ENCODE peak calls at places on chromosomes 7 and 10, in ten cellular contexts. B, D, N, K, T, L, V, Y, P and Z are unnamed samples.

GRCh38 chr7:84336303-84336702 is 141.7 kb upstream of the SEMA3A start:
- DNase-seq in L (peak), Y (no peak), D (no peak), P (no peak), K (no peak), B (no peak), T (no peak), N (no peak), V (no peak), Z (no peak)

GRCh38 chr7:68679456-68680234 is 918.6 kb upstream of the AUTS2 start:
- DNase-seq in N (no peak), L (no peak), V (no peak), B (no peak), Y (no peak), P (no peak), T (no peak), K (no peak), D (no peak), Z (no peak)

GRCh38 chr10:71512794-71513379 is 116.2 kb downstream of the CDH23 start:
- DNase-seq in L (no peak), N (no peak), D (peak), B (no peak), P (peak), V (no peak), T (no peak), Y (no peak), K (no peak), Z (peak)

GRCh38 chr7:56091591-56091990 is 1.2 kb downstream of the PHKG1 start:
- DNase-seq in N (no peak), Y (no peak), L (peak), T (no peak), K (no peak), D (no peak), V (no peak), B (no peak), P (no peak), Z (no peak)

GRCh38 chr10:121990015-121990677 is 1.2 kb downstream of the TACC2 start:
- DNase-seq in P (peak), D (no peak), N (no peak), B (peak), T (no peak), L (no peak), V (no peak), Y (no peak), K (no peak), Z (no peak)

GRCh38 chr7:20598479-20599419 is 16.7 kb upstream of the ABCB5 start:
- DNase-seq in Y (peak), L (peak), V (no peak), K (peak), T (peak), D (no peak), P (no peak), N (no peak), B (peak), Z (peak)

GRCh38 chr7:100943693-100944092 is 5.6 kb upstream of the MUC3A start:
- DNase-seq in T (no peak), L (no peak), P (no peak), D (no peak), Y (no peak), K (no peak), N (no peak), B (no peak), V (no peak), Z (no peak)

GRCh38 chr7:120833551-120833950 is 24.4 kb downstream of the TSPAN12 start:
- DNase-seq in K (no peak), D (no peak), P (no peak), Y (no peak), T (no peak), N (no peak), B (no peak), L (no peak), V (no peak), Z (no peak)

GRCh38 chr7:13071999-13072398 is 384.6 kb downstream of the ARL4A start:
- DNase-seq in L (peak), P (no peak), K (no peak), D (no peak), Y (no peak), N (no peak), B (no peak), T (no peak), V (no peak), Z (no peak)

GRCh38 chr7:151436446-151437162 is 3.3 kb downstream of the CRYGN start:
- DNase-seq in P (no peak), B (no peak), Y (no peak), D (no peak), T (no peak), V (no peak), K (no peak), N (no peak), L (peak), Z (no peak)

GRCh38 chr7:29416906-29417305 is 146.7 kb upstream of the PRR15 start:
- DNase-seq in B (no peak), N (no peak), K (no peak), P (no peak), T (no peak), V (no peak), Y (no peak), D (no peak), L (no peak), Z (no peak)

GRCh38 chr7:30911133-30911532 is 520 bp upstream of the AQP1 start:
- DNase-seq in N (no peak), K (no peak), T (no peak), D (no peak), P (no peak), Y (no peak), L (no peak), V (no peak), B (no peak), Z (no peak)

GRCh38 chr7:90067171-90067570 is 87.1 kb upstream of the STEAP1 start:
- DNase-seq in L (no peak), B (no peak), K (no peak), N (no peak), T (no peak), D (no peak), Y (no peak), P (no peak), V (no peak), Z (no peak)

GRCh38 chr7:4791738-4792536 is 16.5 kb downstream of the AP5Z1 start:
- DNase-seq in D (peak), B (peak), T (no peak), V (peak), K (peak), L (peak), N (peak), Y (no peak), P (peak), Z (peak)

GRCh38 chr10:97494151-97494550 is 4.1 kb downstream of the MMS19 start:
- DNase-seq in V (no peak), B (no peak), T (no peak), L (no peak), N (no peak), D (no peak), P (no peak), Y (no peak), K (no peak), Z (no peak)

GRCh38 chr7:95725170-95725569 is 47.2 kb upstream of the DYNC1I1 start:
- DNase-seq in B (no peak), L (no peak), T (no peak), N (no peak), Y (no peak), K (no peak), D (no peak), V (no peak), P (no peak), Z (no peak)

GRCh38 chr7:123622660-123623386 is 21.2 kb downstream of the ASB15 start:
- DNase-seq in K (no peak), T (no peak), D (no peak), Y (peak), N (no peak), V (no peak), B (no peak), L (no peak), P (no peak), Z (no peak)

GRCh38 chr10:77378950-77379349 is 258.7 kb downstream of the KCNMA1 start:
- DNase-seq in P (no peak), T (no peak), L (no peak), N (no peak), K (no peak), B (no peak), V (no peak), D (no peak), Y (no peak), Z (no peak)

GRCh38 chr7:5586279-5586962 is 162.8 kb upstream of the TNRC18 start:
- DNase-seq in K (no peak), P (no peak), T (no peak), Y (peak), L (no peak), V (no peak), B (no peak), D (no peak), N (no peak), Z (no peak)